ENCODE peak calls at places on chromosome 7, in nine cellular contexts. N is brain microvascular endothelial cell, V is testis, E is tibial artery, Y is dorsolateral prefrontal cortex, U is GM06990, A is lung, R is A549, H is upper lobe of left lung. J is an unnamed sample.

GRCh38 chr7:148044173-148044572 is 546.4 kb upstream of the C7orf33 start:
- DNase-seq in U (no peak), E (no peak), Y (no peak), R (no peak), V (no peak), N (no peak), A (no peak), H (no peak), J (no peak)

GRCh38 chr7:115724400-115725056 is 306.0 kb downstream of the TFEC start:
- DNase-seq in Y (no peak), R (peak), N (no peak), U (no peak), A (no peak), V (no peak), H (no peak), E (no peak), J (no peak)

GRCh38 chr7:105519353-105519752 is 2.7 kb downstream of the PUS7 start:
- DNase-seq in H (no peak), R (no peak), Y (no peak), N (peak), V (no peak), E (no peak), A (no peak), U (no peak), J (no peak)

GRCh38 chr7:117086788-117087187 is 133.5 kb downstream of the ST7 start:
- DNase-seq in N (peak), Y (no peak), R (no peak), V (no peak), U (no peak), E (no peak), H (no peak), A (no peak), J (peak)

GRCh38 chr7:106332186-106332585 is 47.4 kb upstream of the NAMPT start:
- DNase-seq in Y (no peak), E (no peak), V (no peak), H (no peak), N (no peak), A (no peak), U (no peak), R (no peak), J (no peak)

GRCh38 chr7:9200666-9201065 is 767.3 kb downstream of the NXPH1 start:
- DNase-seq in V (no peak), R (no peak), A (no peak), U (no peak), Y (no peak), N (no peak), H (no peak), E (no peak), J (no peak)

GRCh38 chr7:96361116-96361857 is 39.4 kb upstream of the SLC25A13 start:
- DNase-seq in R (no peak), H (no peak), E (no peak), N (no peak), U (no peak), V (no peak), A (no peak), Y (no peak), J (no peak)

GRCh38 chr7:21617916-21618390 is 75.1 kb downstream of the DNAH11 start:
- DNase-seq in V (peak), Y (no peak), N (peak), A (peak), U (no peak), H (peak), R (peak), E (peak), J (peak)

GRCh38 chr7:129169705-129170319 is 18.6 kb upstream of the SMO start:
- DNase-seq in N (no peak), H (no peak), E (no peak), A (no peak), R (no peak), V (no peak), U (peak), Y (no peak), J (no peak)

GRCh38 chr7:123581162-123581459 is 20.5 kb upstream of the ASB15 start:
- DNase-seq in A (no peak), E (no peak), Y (no peak), R (no peak), N (no peak), U (no peak), V (no peak), H (no peak), J (no peak)

GRCh38 chr7:123583821-123584220 is 17.8 kb upstream of the ASB15 start:
- DNase-seq in U (no peak), A (no peak), N (no peak), R (no peak), Y (no peak), V (no peak), E (no peak), H (no peak), J (no peak)

GRCh38 chr7:123580406-123581161 is 21.0 kb upstream of the ASB15 start:
- DNase-seq in U (no peak), A (no peak), Y (no peak), V (peak), N (peak), E (no peak), H (no peak), R (peak), J (peak)
- TF ChIP-seq CTCF in U (peak), A (no peak), Y (peak), V (peak), N (peak), E (no peak), H (no peak), R (peak), J (peak)

GRCh38 chr7:27130540-27131389 is at the start of gene HOXA4:
- DNase-seq in H (peak), U (peak), E (peak), R (peak), Y (no peak), V (peak), A (peak), N (no peak), J (peak)
- H3K4me3 ChIP-seq in H (peak), U (peak), E (peak), R (peak), Y (peak), V (peak), A (peak), N (peak), J (peak)

GRCh38 chr7:150875791-150876190 is 23.5 kb downstream of the AOC1 start:
- DNase-seq in N (no peak), U (no peak), H (no peak), R (peak), A (no peak), V (no peak), Y (no peak), E (no peak), J (no peak)
- TF ChIP-seq CTCF in N (peak), U (peak), H (no peak), R (no peak), A (no peak), V (peak), Y (no peak), E (no peak), J (no peak)

GRCh38 chr7:50304911-50305621 is 550 bp downstream of the IKZF1 start:
- DNase-seq in N (no peak), A (no peak), H (no peak), V (no peak), Y (no peak), U (no peak), E (no peak), R (no peak), J (peak)
- H3K4me3 ChIP-seq in N (no peak), A (peak), H (no peak), V (peak), Y (peak), U (peak), E (peak), R (peak), J (no peak)

DNA sequence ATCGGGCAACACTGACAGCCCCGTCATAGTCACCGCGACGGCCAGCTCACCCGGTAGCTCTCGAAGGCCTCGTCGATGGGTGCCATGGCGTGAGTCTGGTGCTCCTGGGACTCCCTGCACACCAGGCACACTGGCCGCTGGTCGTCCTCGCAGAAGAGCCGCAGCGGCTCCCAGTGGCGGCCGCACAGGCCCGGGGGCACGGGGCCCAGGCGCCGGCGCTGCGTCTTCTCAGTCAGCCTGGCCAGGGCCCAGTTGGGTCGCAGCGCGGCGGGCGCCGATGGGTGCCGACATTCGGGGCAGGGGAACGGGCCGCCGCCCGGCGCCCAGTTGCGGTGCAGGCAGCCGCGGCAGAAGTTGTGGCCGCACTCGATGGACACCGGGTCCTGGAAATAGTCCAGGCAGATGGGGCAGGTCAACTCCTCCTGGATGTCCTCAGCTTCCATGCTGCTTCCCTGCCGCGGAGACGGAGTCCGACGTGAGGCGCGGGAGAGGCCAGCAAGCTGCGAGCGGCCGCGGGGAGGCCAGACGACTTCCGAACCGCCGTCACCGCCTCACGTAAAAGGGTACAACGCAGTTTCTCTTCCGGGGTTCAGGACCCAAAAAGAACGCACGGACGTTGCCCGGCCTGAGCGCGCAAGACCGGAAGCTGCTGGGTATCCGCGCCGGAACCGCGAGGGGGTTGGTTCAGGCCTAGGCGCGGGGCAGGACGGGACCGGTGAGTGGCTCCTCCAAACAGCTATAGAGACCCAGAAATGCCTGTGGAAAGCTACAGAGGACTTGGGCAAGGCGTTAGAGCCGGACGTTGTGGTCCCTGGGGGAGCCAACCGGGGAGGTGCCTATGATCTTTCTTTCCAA is at the start of gene TRIM4:
- DNase-seq in A (peak), R (peak), U (peak), Y (peak), V (peak), N (peak), E (peak), H (peak), J (peak)
- TF ChIP-seq CTCF in A (no peak), R (peak), U (peak), Y (no peak), V (no peak), N (peak), E (no peak), H (peak), J (peak)

GRCh38 chr7:30347226-30348082 is 63.1 kb downstream of the ZNRF2 start:
- DNase-seq in N (no peak), A (no peak), Y (no peak), V (no peak), R (no peak), E (no peak), U (no peak), H (no peak), J (no peak)

GRCh38 chr7:30349170-30349569 is 64.8 kb downstream of the ZNRF2 start:
- DNase-seq in H (no peak), Y (no peak), N (no peak), A (no peak), E (no peak), U (no peak), V (no peak), R (no peak), J (no peak)

GRCh38 chr7:30349816-30350215 is 65.4 kb downstream of the ZNRF2 start:
- DNase-seq in U (no peak), R (no peak), N (no peak), H (no peak), A (no peak), E (no peak), Y (no peak), V (no peak), J (no peak)

GRCh38 chr7:30351274-30351673 is 66.9 kb downstream of the ZNRF2 start:
- DNase-seq in N (no peak), Y (no peak), R (no peak), A (no peak), V (no peak), U (no peak), E (no peak), H (no peak), J (no peak)

GRCh38 chr7:30348083-30348560 is 63.7 kb downstream of the ZNRF2 start:
- DNase-seq in H (peak), N (peak), E (no peak), Y (no peak), V (no peak), R (peak), U (peak), A (no peak), J (peak)
- H3K4me3 ChIP-seq in H (no peak), N (no peak), E (no peak), Y (no peak), V (no peak), R (no peak), U (peak), A (no peak), J (no peak)

DNA sequence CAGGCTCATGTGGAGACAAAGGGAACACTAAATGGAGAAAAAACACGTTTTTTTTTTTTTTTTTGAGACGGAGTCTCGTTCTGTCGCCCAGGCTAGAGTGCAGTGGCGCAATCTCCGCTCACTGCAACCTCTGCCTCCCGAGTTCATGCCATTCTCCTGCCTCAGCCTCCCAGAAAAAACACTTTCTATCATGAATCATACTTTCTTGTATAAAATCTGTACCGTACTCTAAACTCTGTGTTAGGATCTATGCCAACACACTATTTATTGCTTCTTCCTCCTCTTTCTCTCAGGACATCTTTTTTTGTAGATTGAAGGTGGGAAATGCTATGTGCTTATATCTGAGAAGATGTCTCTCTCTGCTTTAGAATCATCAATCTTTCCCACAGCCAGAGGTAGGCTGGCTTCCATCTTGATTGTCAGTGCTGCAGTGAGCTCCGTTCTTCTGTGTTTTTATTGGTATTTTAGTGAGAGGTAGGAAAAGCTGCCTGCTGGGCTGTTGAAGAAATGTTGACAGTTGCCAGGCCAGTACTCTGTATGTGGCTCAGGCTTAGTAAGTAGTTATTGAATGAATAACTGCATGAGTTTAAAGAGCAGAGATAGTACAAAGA is 101.1 kb downstream of the GPR85 start:
- DNase-seq in V (no peak), E (no peak), A (no peak), H (no peak), Y (no peak), N (peak), R (no peak), U (no peak), J (peak)
- TF ChIP-seq CTCF in V (no peak), E (no peak), A (no peak), H (no peak), Y (no peak), N (no peak), R (no peak), U (no peak), J (no peak)

DNA sequence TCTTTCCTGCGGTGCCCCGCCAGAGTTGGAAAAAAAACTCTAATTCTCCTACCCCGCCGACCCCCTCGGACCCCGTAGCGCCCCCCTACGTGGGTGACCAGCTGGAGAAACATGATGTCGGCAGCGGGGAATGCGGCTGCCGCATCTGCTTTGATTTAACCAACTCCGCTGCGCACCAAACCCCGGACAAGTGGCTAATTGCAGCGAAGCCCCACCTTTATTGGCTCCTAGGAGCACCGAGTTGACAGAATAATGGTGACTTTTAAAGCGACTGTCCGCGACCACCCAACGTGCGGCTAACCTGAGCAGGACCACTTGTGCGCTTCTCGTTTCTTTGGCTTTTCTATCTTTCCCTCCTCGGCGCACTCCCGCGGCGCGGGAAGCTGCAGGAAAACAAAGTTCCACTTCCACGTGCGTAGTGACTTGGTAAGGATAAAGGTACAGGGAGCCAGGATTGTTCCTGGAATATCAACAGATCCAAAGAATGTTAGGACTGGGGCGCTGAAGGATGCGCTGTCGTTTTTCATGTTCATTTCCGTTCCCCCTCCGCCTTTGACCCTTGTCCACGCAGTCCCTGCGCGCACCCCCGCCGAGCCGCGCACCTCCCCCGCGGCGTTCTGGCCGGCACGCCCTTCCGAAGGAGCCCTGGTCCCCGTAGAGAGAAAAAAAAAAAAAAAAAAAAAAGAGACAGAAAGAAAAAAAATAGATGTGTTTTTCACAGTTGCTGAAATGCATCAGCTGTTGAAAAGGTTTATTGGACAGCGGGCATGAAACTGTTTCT is 1.4 kb downstream of the WNT16 start:
- DNase-seq in R (no peak), U (no peak), V (no peak), N (no peak), E (no peak), Y (no peak), H (no peak), A (no peak), J (peak)
- H3K4me3 ChIP-seq in R (peak), U (peak), V (peak), N (peak), E (peak), Y (peak), H (no peak), A (no peak), J (peak)

GRCh38 chr7:154696556-154696955 is 306.4 kb downstream of the PAXIP1 start:
- DNase-seq in U (no peak), H (no peak), R (no peak), E (no peak), Y (no peak), A (no peak), V (no peak), N (no peak), J (no peak)

GRCh38 chr7:154690411-154690810 is 312.5 kb downstream of the PAXIP1 start:
- DNase-seq in A (no peak), H (no peak), Y (no peak), V (no peak), E (no peak), R (no peak), U (no peak), N (no peak), J (no peak)

GRCh38 chr7:154695836-154696235 is 307.1 kb downstream of the PAXIP1 start:
- DNase-seq in Y (no peak), R (no peak), E (no peak), N (no peak), U (no peak), H (no peak), V (no peak), A (no peak), J (no peak)

GRCh38 chr7:154688952-154689351 is 314.0 kb downstream of the PAXIP1 start:
- DNase-seq in Y (no peak), V (no peak), N (no peak), R (no peak), U (no peak), A (no peak), H (no peak), E (no peak), J (no peak)

GRCh38 chr7:154693646-154694045 is 309.3 kb downstream of the PAXIP1 start:
- DNase-seq in A (no peak), H (no peak), Y (no peak), U (no peak), E (no peak), N (no peak), R (no peak), V (no peak), J (no peak)
- TF ChIP-seq CTCF in A (no peak), H (no peak), Y (no peak), U (no peak), E (no peak), N (no peak), R (no peak), V (no peak), J (no peak)